ENCODE peak calls at places on chromosomes 16 and 17, in seven cellular contexts. O is Peyer's patch, A is heart left ventricle, E is IMR-90, Y is transverse colon, W is SJSA1, C is tibial artery. H is an unnamed sample.

GRCh38 chr17:6279659-6280058 is 155.3 kb downstream of the AIPL1 start:
- DNase-seq in Y (peak), W (no peak), O (peak), C (no peak), E (no peak), A (no peak), H (no peak)

GRCh38 chr17:7842950-7843535 is 9.0 kb downstream of the KDM6B start:
- DNase-seq in W (no peak), O (peak), A (peak), C (peak), E (peak), Y (peak), H (peak)

GRCh38 chr16:73192227-73192894 is 144.4 kb upstream of the ZFHX3 start:
- DNase-seq in C (no peak), E (no peak), O (no peak), A (no peak), W (no peak), Y (no peak), H (no peak)

GRCh38 chr17:67836205-67836987 is 11.1 kb downstream of the BPTF start:
- DNase-seq in O (no peak), E (peak), C (no peak), A (no peak), Y (no peak), W (peak), H (no peak)

GRCh38 chr17:49235896-49236295 is 5.3 kb upstream of the PHOSPHO1 start:
- DNase-seq in A (no peak), W (no peak), C (no peak), O (no peak), E (no peak), Y (no peak), H (no peak)

GRCh38 chr17:57242148-57242547 is 14.2 kb upstream of the MSI2 start:
- DNase-seq in Y (no peak), E (no peak), W (no peak), C (no peak), A (peak), O (no peak), H (no peak)

GRCh38 chr17:6657633-6658287 is 6.2 kb downstream of the C17orf100 start:
- DNase-seq in A (no peak), W (no peak), Y (no peak), C (no peak), E (no peak), O (no peak), H (no peak)

GRCh38 chr17:64022631-64023063 is 2.2 kb upstream of the ICAM2 start:
- DNase-seq in O (peak), C (no peak), Y (no peak), A (no peak), W (no peak), E (no peak), H (no peak)

GRCh38 chr16:64712027-64712426 is 409.8 kb downstream of the CDH11 start:
- DNase-seq in E (peak), O (no peak), A (no peak), Y (no peak), C (no peak), W (no peak), H (no peak)

GRCh38 chr17:1491406-1492248 is 859 bp downstream of the MYO1C start:
- DNase-seq in E (no peak), C (peak), Y (peak), W (no peak), A (peak), O (peak), H (no peak)

GRCh38 chr16:75614247-75614897 is 8.7 kb downstream of the ADAT1 start:
- DNase-seq in O (no peak), C (no peak), A (no peak), Y (no peak), E (peak), W (no peak), H (no peak)

GRCh38 chr16:30775381-30776099 is 11.5 kb downstream of the ZNF629 start:
- DNase-seq in W (peak), O (peak), A (peak), E (peak), C (peak), Y (peak), H (peak)

GRCh38 chr17:4772235-4772613 is 538 bp downstream of the TM4SF5 start:
- DNase-seq in Y (peak), O (peak), E (no peak), C (no peak), A (no peak), W (no peak), H (no peak)

DNA sequence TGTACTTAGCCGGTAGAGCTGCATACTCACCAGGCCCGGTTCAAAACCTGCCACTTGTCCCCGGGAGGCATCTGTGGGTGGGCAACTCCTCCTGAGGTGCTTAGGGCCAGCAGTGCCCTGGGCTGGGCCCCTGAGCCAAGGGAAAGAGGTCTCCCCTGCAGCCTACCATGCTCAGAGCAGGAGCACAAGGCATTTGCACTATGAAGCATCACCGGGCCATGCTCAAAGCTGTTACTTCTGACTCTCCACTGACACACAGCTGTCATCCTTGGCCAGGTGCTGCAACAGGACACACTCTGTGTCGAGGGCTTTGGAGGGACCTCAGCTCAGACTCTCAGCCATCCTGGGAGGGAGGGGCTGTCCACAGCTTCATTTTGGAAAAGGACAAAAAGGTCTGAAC is 37.2 kb downstream of the SLC38A8 start:
- DNase-seq in O (no peak), C (no peak), Y (no peak), A (no peak), E (no peak), W (no peak), H (no peak)
- H3K27ac ChIP-seq in O (no peak), C (no peak), Y (no peak), A (no peak), E (no peak), W (no peak), H (no peak)

DNA sequence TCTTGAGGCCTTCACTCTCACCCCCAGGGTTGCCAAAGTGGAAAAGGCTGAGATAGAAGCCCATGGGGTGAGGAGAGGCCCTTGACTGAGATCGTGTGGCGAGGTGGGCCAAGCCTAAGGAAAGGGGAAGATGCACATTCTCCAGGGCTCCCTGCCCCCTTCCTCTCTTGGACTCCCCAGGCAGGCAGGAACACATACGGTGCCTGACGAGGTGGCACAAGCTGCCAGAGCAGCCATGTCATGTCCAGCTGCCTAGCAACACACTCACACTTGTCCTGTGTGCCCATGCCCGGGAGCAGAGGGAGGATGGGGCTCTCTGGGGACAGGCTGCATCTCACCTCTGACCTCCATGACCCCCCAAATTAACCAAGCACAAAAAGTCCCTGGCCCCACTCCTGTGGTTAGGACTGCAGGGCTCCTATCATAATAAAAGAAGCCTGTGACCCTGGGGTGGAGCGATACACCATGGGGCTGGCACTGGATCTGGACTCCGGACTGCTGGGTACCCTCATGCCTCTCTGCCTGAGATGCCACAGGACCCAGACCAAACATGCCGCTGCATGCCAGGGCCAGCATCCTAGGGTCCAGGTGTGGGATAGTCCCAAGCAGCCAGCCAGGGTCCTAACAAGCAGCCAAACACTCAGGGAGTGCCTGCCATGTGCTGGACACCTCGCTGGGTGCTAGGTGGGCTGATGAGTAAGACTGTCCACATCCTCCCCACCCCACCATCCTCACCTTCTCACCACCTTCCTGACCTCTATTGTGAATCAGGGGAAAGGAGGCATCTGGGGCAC is 2.6 kb downstream of the GIT1 start:
- DNase-seq in Y (no peak), O (no peak), E (no peak), A (peak), C (no peak), W (no peak), H (no peak)
- H3K27ac ChIP-seq in Y (no peak), O (no peak), E (no peak), A (peak), C (peak), W (no peak), H (no peak)

DNA sequence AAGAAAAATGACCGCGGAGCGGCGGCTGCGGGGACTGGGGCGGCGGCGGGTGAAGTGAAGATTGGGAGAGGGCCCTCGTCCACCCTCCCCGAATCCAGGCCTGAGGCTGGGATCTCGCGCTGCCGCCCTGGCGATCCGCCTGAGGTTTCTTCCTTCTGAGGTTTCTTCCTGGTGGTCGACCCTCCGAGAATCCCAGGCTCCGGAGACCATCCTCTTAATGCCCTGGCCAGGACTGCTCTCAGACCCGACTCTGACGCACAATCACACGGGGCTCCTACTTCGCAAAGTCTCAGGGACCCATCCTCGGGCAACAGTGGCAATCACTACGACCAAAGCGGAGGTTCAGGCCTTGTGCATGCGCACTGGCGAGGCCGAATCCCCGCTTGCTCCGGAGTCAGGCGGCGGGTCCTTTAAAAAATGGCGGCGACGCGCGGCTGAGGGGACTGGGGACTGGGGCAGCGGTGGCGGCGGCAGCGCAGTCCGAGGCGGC is 18.0 kb upstream of the KCNJ18 start:
- DNase-seq in A (no peak), Y (no peak), W (peak), O (peak), E (no peak), C (no peak), H (peak)
- H3K27ac ChIP-seq in A (no peak), Y (no peak), W (no peak), O (no peak), E (no peak), C (no peak), H (no peak)

GRCh38 chr17:44997733-44998520 is 29.8 kb upstream of the C1QL1 start:
- DNase-seq in E (peak), C (no peak), O (no peak), W (no peak), Y (no peak), A (peak), H (no peak)
- H3K27ac ChIP-seq in E (no peak), C (no peak), O (no peak), W (no peak), Y (no peak), A (no peak), H (no peak)

GRCh38 chr17:39813631-39814030 is 50.5 kb downstream of the IKZF3 start:
- DNase-seq in O (peak), C (no peak), Y (no peak), A (no peak), W (no peak), E (no peak), H (no peak)

GRCh38 chr17:39818282-39819000 is 45.7 kb downstream of the IKZF3 start:
- DNase-seq in W (no peak), C (no peak), O (no peak), A (no peak), Y (no peak), E (no peak), H (no peak)

GRCh38 chr17:39814497-39814896 is 49.6 kb downstream of the IKZF3 start:
- DNase-seq in E (no peak), Y (no peak), C (no peak), W (no peak), A (no peak), O (no peak), H (no peak)

GRCh38 chr17:39812466-39812865 is 51.6 kb downstream of the IKZF3 start:
- DNase-seq in O (no peak), Y (no peak), E (no peak), A (no peak), W (no peak), C (no peak), H (no peak)

DNA sequence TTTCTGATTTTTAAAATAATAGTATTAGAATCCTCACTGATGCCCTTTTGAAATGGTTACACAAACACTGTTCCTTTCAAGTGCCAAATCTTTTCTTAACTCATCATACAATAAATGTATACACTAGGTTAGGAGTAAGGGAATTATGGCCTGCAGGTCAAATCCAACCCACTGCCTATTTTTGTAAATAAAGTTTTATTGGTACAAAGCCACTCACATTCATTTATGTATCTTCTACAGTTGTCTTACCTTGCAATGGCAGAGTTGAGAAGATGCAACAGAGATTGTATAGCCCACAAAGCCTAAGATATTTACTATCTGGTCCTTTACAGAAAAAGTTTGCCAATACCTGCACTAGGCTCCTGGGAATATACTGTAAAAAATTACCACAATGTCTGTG is 47.8 kb downstream of the IKZF3 start:
- DNase-seq in O (no peak), E (no peak), A (no peak), Y (no peak), W (no peak), C (no peak), H (no peak)
- H3K27ac ChIP-seq in O (no peak), E (no peak), A (no peak), Y (no peak), W (no peak), C (no peak), H (no peak)

DNA sequence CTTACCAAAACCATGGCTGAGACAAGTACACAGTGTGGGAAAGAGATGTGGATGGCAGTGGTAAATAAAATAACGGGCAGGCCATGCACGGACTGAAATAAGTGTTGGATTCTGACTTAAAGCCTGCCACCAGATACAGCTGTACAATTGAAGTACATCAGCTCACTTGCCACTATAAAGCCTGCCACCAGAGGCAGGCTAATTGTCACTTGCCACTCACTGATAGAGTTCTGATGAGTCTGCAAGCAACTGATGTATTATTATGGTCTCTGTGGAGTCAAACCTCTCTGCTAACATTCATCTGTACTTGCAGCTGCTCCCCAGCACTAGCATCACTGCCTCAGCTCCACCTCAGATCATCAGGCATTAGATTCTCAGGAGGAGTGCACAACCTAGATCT is 93.0 kb downstream of the CYTH1 start:
- DNase-seq in E (no peak), C (no peak), Y (no peak), A (no peak), W (no peak), O (peak), H (no peak)
- H3K27ac ChIP-seq in E (no peak), C (no peak), Y (no peak), A (no peak), W (no peak), O (no peak), H (no peak)

GRCh38 chr17:47895856-47896671 is at the start of gene SP2:
- DNase-seq in Y (peak), C (peak), O (peak), A (peak), W (peak), E (peak), H (peak)

GRCh38 chr17:47899643-47900042 is 3.6 kb downstream of the SP2 start:
- DNase-seq in C (no peak), Y (no peak), A (no peak), O (no peak), E (no peak), W (no peak), H (no peak)

GRCh38 chr17:47898246-47898645 is 2.2 kb downstream of the SP2 start:
- DNase-seq in O (no peak), Y (no peak), E (no peak), W (no peak), C (no peak), A (no peak), H (no peak)

GRCh38 chr17:47896672-47897490 is 845 bp downstream of the SP2 start:
- DNase-seq in O (no peak), W (no peak), A (no peak), E (peak), C (no peak), Y (no peak), H (no peak)

DNA sequence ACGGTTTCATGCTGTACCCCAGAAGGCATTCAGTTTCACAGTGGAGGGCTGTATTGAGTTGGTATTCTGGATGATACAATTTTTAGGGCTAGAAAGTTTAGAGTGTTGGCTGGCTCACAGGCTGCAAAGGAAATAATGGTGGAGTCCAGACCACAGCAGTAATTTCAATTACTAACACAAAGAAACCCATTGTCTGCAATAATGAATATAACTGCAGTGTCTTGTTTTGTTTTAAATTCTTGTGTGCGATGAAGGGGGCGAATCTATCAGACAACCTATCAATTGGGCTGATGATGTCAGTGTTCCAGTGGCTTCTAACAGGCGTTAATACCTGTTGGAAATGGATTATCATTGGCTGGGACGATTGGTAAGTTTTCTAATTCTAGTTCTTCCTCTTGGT is 1.5 kb downstream of the SP2 start:
- DNase-seq in W (no peak), O (no peak), C (no peak), A (no peak), E (no peak), Y (no peak), H (no peak)
- H3K27ac ChIP-seq in W (peak), O (no peak), C (peak), A (peak), E (no peak), Y (peak), H (peak)

GRCh38 chr17:71677444-71677843 is 443.4 kb upstream of the SOX9 start:
- DNase-seq in E (peak), O (no peak), Y (no peak), A (no peak), C (no peak), W (no peak), H (no peak)

GRCh38 chr17:71682174-71682494 is 438.7 kb upstream of the SOX9 start:
- DNase-seq in A (no peak), E (no peak), O (peak), W (no peak), Y (no peak), C (no peak), H (no peak)

GRCh38 chr17:71679832-71680231 is 441.0 kb upstream of the SOX9 start:
- DNase-seq in E (no peak), O (no peak), C (no peak), Y (no peak), A (no peak), W (no peak), H (no peak)

GRCh38 chr17:71681427-71682173 is 439.2 kb upstream of the SOX9 start:
- DNase-seq in Y (peak), A (no peak), E (no peak), O (peak), W (no peak), C (no peak), H (no peak)
- H3K27ac ChIP-seq in Y (peak), A (no peak), E (no peak), O (peak), W (no peak), C (no peak), H (no peak)

DNA sequence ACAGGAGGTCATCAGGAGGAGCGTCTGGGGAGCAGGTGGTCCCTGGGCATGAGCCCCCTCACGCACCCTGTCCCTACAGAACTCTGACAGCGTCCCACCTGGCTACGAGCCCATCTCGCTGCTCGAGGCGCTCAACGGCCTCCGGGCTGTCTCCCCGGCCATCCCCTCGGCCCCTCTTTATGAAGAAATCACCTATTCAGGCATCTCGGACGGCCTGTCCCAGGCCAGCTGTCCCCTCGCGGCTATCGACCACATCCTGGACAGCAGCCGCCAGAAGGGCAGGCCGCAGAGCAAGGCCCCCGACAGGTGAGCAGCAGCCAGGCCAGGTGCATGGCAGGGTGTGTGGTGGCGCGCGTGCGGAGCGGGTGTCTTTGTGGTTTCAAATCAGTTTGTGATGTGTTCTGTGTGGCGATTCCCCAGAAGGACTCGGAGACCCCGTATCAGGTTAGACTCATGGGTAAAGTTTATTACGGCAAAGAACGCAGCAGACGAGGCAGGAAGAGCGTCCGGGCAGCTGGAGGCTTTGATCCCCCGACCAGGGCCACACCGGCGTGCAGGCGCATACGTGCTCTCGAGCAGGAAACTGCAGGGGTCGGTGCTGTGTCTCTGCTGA is 11.8 kb upstream of the NUDT16L1 start:
- DNase-seq in W (no peak), A (no peak), E (no peak), C (no peak), O (no peak), Y (no peak), H (no peak)
- H3K27ac ChIP-seq in W (no peak), A (peak), E (no peak), C (no peak), O (no peak), Y (no peak), H (no peak)

H was measured in ascending aorta.